ENCODE peak calls at places on chromosomes 3 and 15, in nine cellular contexts. K, O, D, Z, N, T, F, S and M are unnamed samples.

GRCh38 chr3:114216186-114216970 is 21.0 kb downstream of the ZNF80 start:
- DNase-seq in K (peak), O (peak), D (peak), Z (no peak), N (no peak), T (no peak), F (no peak), S (no peak), M (no peak)

GRCh38 chr15:28903555-28903954 is 17.8 kb downstream of the APBA2 start:
- DNase-seq in K (no peak), O (no peak), D (no peak), Z (no peak), N (peak), T (no peak), F (no peak), S (no peak), M (no peak)

GRCh38 chr3:29065211-29065785 is 215.6 kb upstream of the RBMS3 start:
- DNase-seq in K (peak), O (peak), D (peak), Z (peak), N (peak), T (peak), F (peak), S (no peak), M (no peak)

GRCh38 chr3:134258761-134259347 is 8.2 kb upstream of the RYK start:
- DNase-seq in K (peak), O (no peak), D (peak), Z (peak), N (no peak), T (no peak), F (no peak), S (no peak), M (no peak)

GRCh38 chr3:60322334-60322856 is 928.9 kb downstream of the FHIT start:
- DNase-seq in K (no peak), O (no peak), D (no peak), Z (no peak), N (no peak), T (no peak), F (no peak), S (no peak), M (no peak)

GRCh38 chr3:198046120-198046857 is 86.3 kb downstream of the LMLN start:
- DNase-seq in K (no peak), O (no peak), D (no peak), Z (no peak), N (no peak), T (no peak), F (no peak), S (no peak), M (no peak)

GRCh38 chr3:134232146-134232545 is 18.5 kb downstream of the RYK start:
- DNase-seq in K (peak), O (no peak), D (peak), Z (peak), N (no peak), T (no peak), F (no peak), S (no peak), M (no peak)

GRCh38 chr3:141076026-141076797 is 25.1 kb downstream of the SPSB4 start:
- DNase-seq in K (no peak), O (no peak), D (no peak), Z (no peak), N (peak), T (no peak), F (no peak), S (no peak), M (no peak)

GRCh38 chr15:91865903-91866302 is 12.4 kb downstream of the SLCO3A1 start:
- DNase-seq in K (peak), O (no peak), D (peak), Z (peak), N (no peak), T (no peak), F (no peak), S (no peak), M (no peak)

GRCh38 chr3:140399853-140400252 is 278.0 kb upstream of the TRIM42 start:
- DNase-seq in K (peak), O (no peak), D (no peak), Z (peak), N (no peak), T (no peak), F (no peak), S (no peak), M (no peak)

GRCh38 chr15:25810631-25811077 is 52.5 kb downstream of the ATP10A start:
- DNase-seq in K (no peak), O (no peak), D (no peak), Z (no peak), N (no peak), T (no peak), F (no peak), S (no peak), M (no peak)

GRCh38 chr3:46725663-46726314 is 8.1 kb upstream of the PRSS50 start:
- DNase-seq in K (no peak), O (no peak), D (no peak), Z (no peak), N (no peak), T (no peak), F (no peak), S (no peak), M (no peak)

GRCh38 chr15:64981812-64982431 is 7.8 kb downstream of the SPG21 start:
- DNase-seq in K (no peak), O (no peak), D (no peak), Z (peak), N (no peak), T (no peak), F (no peak), S (no peak), M (no peak)

GRCh38 chr3:145903472-145904013 is 257.4 kb downstream of the PLOD2 start:
- DNase-seq in K (no peak), O (no peak), D (no peak), Z (no peak), N (no peak), T (no peak), F (no peak), S (no peak), M (no peak)

GRCh38 chr15:78329625-78330024 is 10.5 kb upstream of the CRABP1 start:
- DNase-seq in K (no peak), O (no peak), D (no peak), Z (no peak), N (no peak), T (no peak), F (no peak), S (no peak), M (no peak)

GRCh38 chr15:80367094-80367493 is 37.1 kb upstream of the ARNT2 start:
- DNase-seq in K (peak), O (peak), D (peak), Z (no peak), N (no peak), T (no peak), F (no peak), S (no peak), M (no peak)

GRCh38 chr3:125681146-125681545 is 85.8 kb upstream of the OSBPL11 start:
- DNase-seq in K (no peak), O (no peak), D (no peak), Z (no peak), N (no peak), T (no peak), F (no peak), S (no peak), M (no peak)

GRCh38 chr3:47803478-47804025 is 614 bp downstream of the DHX30 start:
- DNase-seq in K (no peak), O (no peak), D (no peak), Z (no peak), N (no peak), T (no peak), F (no peak), S (no peak), M (no peak)

GRCh38 chr3:192246847-192247520 is 480.4 kb downstream of the FGF12 start:
- DNase-seq in K (peak), O (no peak), D (no peak), Z (no peak), N (no peak), T (no peak), F (no peak), S (no peak), M (no peak)

GRCh38 chr3:124347418-124347817 is 355.5 kb upstream of the ROPN1 start:
- DNase-seq in K (no peak), O (no peak), D (no peak), Z (peak), N (no peak), T (no peak), F (no peak), S (no peak), M (no peak)

GRCh38 chr15:51726302-51727073 is 11.0 kb downstream of the LYSMD2 start:
- DNase-seq in K (peak), O (peak), D (peak), Z (peak), N (peak), T (peak), F (peak), S (no peak), M (no peak)

GRCh38 chr3:157088133-157088488 is 71.8 kb downstream of the CCNL1 start:
- DNase-seq in K (no peak), O (no peak), D (peak), Z (no peak), N (no peak), T (no peak), F (no peak), S (no peak), M (no peak)

GRCh38 chr3:37999836-38000235 is 9.2 kb downstream of the VILL start:
- DNase-seq in K (no peak), O (no peak), D (no peak), Z (no peak), N (no peak), T (no peak), F (no peak), S (no peak), M (peak)

GRCh38 chr3:50237133-50237651 is 1.2 kb downstream of the GNAI2 start:
- DNase-seq in K (peak), O (no peak), D (peak), Z (peak), N (no peak), T (peak), F (no peak), S (no peak), M (peak)

GRCh38 chr15:83404143-83404542 is 43.0 kb upstream of the SH3GL3 start:
- DNase-seq in K (no peak), O (no peak), D (no peak), Z (no peak), N (no peak), T (peak), F (no peak), S (no peak), M (no peak)

GRCh38 chr3:152318512-152318911 is 49.8 kb downstream of the MBNL1 start:
- DNase-seq in K (no peak), O (no peak), D (no peak), Z (no peak), N (no peak), T (no peak), F (no peak), S (no peak), M (no peak)

GRCh38 chr3:194072097-194072428 is 63.9 kb upstream of the HES1 start:
- DNase-seq in K (no peak), O (no peak), D (no peak), Z (peak), N (peak), T (no peak), F (no peak), S (no peak), M (no peak)

GRCh38 chr3:63719796-63720445 is 67.4 kb downstream of the SNTN start:
- DNase-seq in K (no peak), O (no peak), D (no peak), Z (no peak), N (no peak), T (no peak), F (no peak), S (no peak), M (no peak)

GRCh38 chr3:159796744-159797143 is 191.9 kb upstream of the IL12A start:
- DNase-seq in K (peak), O (peak), D (peak), Z (peak), N (no peak), T (no peak), F (no peak), S (no peak), M (no peak)

GRCh38 chr3:127426444-127427168 is 138.8 kb upstream of the PRR20G start:
- DNase-seq in K (no peak), O (no peak), D (no peak), Z (no peak), N (no peak), T (no peak), F (no peak), S (no peak), M (no peak)

GRCh38 chr3:126367316-126367805 is 10.2 kb upstream of the KLF15 start:
- DNase-seq in K (no peak), O (no peak), D (no peak), Z (no peak), N (peak), T (no peak), F (no peak), S (no peak), M (no peak)

GRCh38 chr3:147514366-147514765 is 105.2 kb downstream of the ZIC1 start:
- DNase-seq in K (no peak), O (no peak), D (no peak), Z (no peak), N (no peak), T (no peak), F (no peak), S (no peak), M (no peak)

GRCh38 chr3:147509444-147509843 is 100.3 kb downstream of the ZIC1 start:
- DNase-seq in K (peak), O (no peak), D (peak), Z (no peak), N (no peak), T (no peak), F (no peak), S (no peak), M (no peak)

GRCh38 chr3:147518465-147518864 is 109.3 kb downstream of the ZIC1 start:
- DNase-seq in K (peak), O (no peak), D (no peak), Z (no peak), N (no peak), T (no peak), F (no peak), S (no peak), M (no peak)

DNA sequence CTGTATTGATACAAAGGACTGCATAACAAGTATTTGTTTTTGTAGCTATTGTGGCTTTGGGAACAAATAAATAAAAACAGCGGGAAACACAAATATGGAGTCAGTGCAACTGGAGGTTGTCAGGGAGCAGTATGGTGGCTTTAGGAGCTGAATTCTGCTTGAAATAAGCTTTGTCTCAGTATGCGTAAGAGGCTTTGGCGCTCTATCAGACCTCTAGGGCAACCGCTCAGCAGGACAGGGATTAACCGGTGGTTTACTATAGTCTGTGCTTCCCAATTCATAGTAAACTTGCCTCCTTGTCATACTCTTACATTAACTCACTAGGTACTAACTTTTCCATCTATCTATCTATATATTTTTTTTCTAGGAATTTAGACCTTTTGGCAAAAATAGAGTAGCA is 104.6 kb downstream of the ZIC1 start:
- DNase-seq in K (no peak), O (no peak), D (no peak), Z (no peak), N (no peak), T (no peak), F (no peak), S (no peak), M (no peak)
- TF ChIP-seq CTCF in K (no peak), O (no peak), D (no peak), Z (no peak), N (no peak), T (no peak), F (no peak), S (no peak), M (no peak)

DNA sequence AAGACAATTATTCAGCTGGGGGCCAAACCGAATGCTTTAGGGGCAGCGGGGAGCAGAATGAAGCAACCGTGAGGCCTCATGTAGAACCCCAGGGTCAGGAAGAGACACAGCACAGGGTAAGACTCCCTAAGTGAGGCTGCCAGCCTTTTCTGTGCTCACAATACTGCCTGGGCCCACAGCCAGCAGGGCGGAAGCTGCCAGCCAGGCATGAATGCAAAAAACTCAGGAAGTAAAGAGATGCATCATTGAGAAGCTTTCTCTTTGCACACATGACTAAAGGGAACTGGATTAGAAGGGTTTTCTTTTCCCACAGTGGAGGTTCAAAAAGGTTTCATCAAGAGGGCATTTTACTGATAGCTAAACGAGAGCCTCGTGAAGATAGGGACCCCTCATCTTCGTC is 33.3 kb downstream of the CA12 start:
- DNase-seq in K (peak), O (peak), D (peak), Z (peak), N (peak), T (peak), F (peak), S (no peak), M (no peak)
- TF ChIP-seq CTCF in K (no peak), O (no peak), D (no peak), Z (no peak), N (no peak), T (no peak), F (no peak), S (no peak), M (no peak)

DNA sequence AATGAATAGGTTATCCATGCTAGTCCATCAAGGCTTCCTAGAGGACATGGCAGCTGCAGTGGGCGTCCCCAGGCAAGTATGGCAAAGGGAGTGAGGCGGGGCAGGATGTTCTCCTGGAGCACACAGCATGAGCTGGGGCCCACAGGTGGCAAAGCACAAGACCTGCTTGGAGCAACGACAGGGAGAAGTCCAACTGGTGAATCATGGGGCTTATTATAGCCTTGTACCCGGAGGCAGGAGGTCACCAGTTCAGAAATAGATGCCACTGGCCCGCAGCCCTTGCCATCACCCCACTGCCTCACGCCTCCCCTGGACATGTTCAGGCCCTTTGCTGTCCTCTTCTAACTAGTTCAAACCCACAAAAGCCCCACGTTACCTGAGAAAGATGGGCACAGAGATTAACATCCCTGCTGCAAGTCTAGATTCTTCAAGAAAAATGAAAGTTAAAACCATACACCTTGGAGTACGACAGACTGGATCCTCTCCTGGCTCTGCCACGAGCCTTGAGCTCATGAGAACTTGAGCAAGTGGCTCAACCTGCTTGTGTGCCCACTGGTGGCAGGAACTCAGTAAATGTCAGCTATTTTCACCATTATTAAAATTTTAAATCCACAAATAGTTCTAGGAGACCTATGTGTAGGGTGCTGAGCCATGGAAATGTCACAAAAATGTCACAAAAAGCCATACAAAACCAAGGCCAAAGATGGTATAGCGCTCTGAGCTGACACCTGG is 1.8 kb upstream of the SRGAP3 start:
- DNase-seq in K (no peak), O (no peak), D (no peak), Z (peak), N (no peak), T (peak), F (peak), S (no peak), M (no peak)
- TF ChIP-seq CTCF in K (peak), O (peak), D (no peak), Z (no peak), N (no peak), T (peak), F (no peak), S (no peak), M (no peak)

GRCh38 chr3:42557849-42558248 is 23.9 kb downstream of the SEC22C start:
- DNase-seq in K (no peak), O (no peak), D (no peak), Z (no peak), N (no peak), T (no peak), F (no peak), S (no peak), M (no peak)
- TF ChIP-seq CTCF in K (no peak), O (peak), D (no peak), Z (peak), N (no peak), T (peak), F (peak), S (no peak), M (no peak)

DNA sequence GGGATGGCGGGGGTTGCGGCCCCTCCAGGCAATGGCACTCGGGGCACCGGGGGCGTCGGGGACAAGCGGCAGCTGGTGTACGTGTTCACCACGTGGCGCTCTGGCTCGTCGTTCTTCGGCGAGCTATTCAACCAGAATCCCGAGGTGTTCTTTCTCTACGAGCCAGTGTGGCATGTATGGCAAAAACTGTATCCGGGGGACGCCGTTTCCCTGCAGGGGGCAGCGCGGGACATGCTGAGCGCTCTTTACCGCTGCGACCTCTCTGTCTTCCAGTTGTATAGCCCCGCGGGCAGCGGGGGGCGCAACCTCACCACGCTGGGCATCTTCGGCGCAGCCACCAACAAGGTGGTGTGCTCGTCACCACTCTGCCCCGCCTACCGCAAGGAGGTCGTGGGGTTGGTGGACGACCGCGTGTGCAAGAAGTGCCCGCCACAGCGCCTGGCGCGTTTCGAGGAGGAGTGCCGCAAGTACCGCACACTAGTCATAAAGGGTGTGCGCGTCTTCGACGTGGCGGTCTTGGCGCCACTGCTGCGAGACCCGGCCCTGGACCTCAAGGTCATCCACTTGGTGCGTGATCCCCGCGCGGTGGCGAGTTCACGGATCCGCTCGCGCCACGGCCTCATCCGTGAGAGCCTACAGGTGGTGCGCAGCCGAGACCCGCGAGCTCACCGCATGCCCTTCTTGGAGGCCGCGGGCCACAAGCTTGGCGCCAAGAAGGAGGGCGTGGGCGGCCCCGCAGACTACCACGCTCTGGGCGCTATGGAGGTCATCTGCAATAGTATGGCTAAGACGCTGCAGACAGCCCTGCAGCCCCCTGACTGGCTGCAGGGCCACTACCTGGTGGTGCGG is 1.9 kb downstream of the CHST2 start:
- DNase-seq in K (peak), O (peak), D (peak), Z (peak), N (peak), T (peak), F (peak), S (no peak), M (peak)
- TF ChIP-seq CTCF in K (peak), O (peak), D (peak), Z (no peak), N (no peak), T (peak), F (peak), S (peak), M (no peak)